ENCODE peak calls at places on chromosomes 6 and 20, in four cellular contexts. One of them, this sample, is unnamed.

GRCh38 chr6:41191569-41191968 is 9.4 kb downstream of the TREML2 start:
- DNase-seq in HL-60: peak
- DNase-seq in GM12878: no peak
- DNase-seq in K562: peak
- DNase-seq in this sample: no peak

GRCh38 chr6:121666809-121667208 is 231.4 kb downstream of the GJA1 start:
- DNase-seq in HL-60: no peak
- DNase-seq in K562: no peak
- DNase-seq in GM12878: no peak
- DNase-seq in this sample: no peak

GRCh38 chr6:68468244-68468884 is 166.7 kb upstream of the ADGRB3 start:
- DNase-seq in GM12878: no peak
- DNase-seq in K562: peak
- DNase-seq in HL-60: no peak
- DNase-seq in this sample: no peak

GRCh38 chr6:72622094-72622540 is 253 bp downstream of the KCNQ5 start:
- DNase-seq in HL-60: peak
- DNase-seq in K562: peak
- DNase-seq in GM12878: no peak
- DNase-seq in this sample: no peak

GRCh38 chr6:36753671-36754485 is 56.3 kb downstream of the RAB44 start:
- DNase-seq in HL-60: no peak
- DNase-seq in K562: no peak
- DNase-seq in GM12878: no peak
- DNase-seq in this sample: no peak

GRCh38 chr6:112357801-112358200 is 10.7 kb downstream of the RFPL4B start:
- DNase-seq in K562: no peak
- DNase-seq in HL-60: no peak
- DNase-seq in GM12878: no peak
- DNase-seq in this sample: no peak

GRCh38 chr20:61313396-61313795 is 61.3 kb downstream of the CDH4 start:
- DNase-seq in HL-60: no peak
- DNase-seq in K562: no peak
- DNase-seq in GM12878: no peak
- DNase-seq in this sample: no peak

GRCh38 chr6:3748208-3748701 is 3.3 kb downstream of the PXDC1 start:
- DNase-seq in GM12878: no peak
- DNase-seq in K562: peak
- DNase-seq in HL-60: peak
- DNase-seq in this sample: no peak

GRCh38 chr20:50041238-50041915 is 58.6 kb downstream of the SNAI1 start:
- DNase-seq in K562: no peak
- DNase-seq in GM12878: no peak
- DNase-seq in HL-60: peak
- DNase-seq in this sample: peak

GRCh38 chr20:48457261-48458002 is 370.4 kb downstream of the PREX1 start:
- DNase-seq in K562: no peak
- DNase-seq in HL-60: no peak
- DNase-seq in GM12878: no peak
- DNase-seq in this sample: no peak

GRCh38 chr20:38229376-38230252 is 30.9 kb downstream of the KIAA1755 start:
- DNase-seq in GM12878: no peak
- DNase-seq in HL-60: peak
- DNase-seq in K562: no peak
- DNase-seq in this sample: no peak

GRCh38 chr6:105651969-105652368 is 249.1 kb upstream of the PREP start:
- DNase-seq in HL-60: no peak
- DNase-seq in GM12878: no peak
- DNase-seq in K562: no peak
- DNase-seq in this sample: no peak

GRCh38 chr6:137641474-137642077 is 147.4 kb upstream of the OLIG3 start:
- DNase-seq in K562: peak
- DNase-seq in GM12878: no peak
- DNase-seq in HL-60: peak
- DNase-seq in this sample: no peak

GRCh38 chr6:66849843-66850242 is 1142.8 kb upstream of the EYS start:
- DNase-seq in K562: no peak
- DNase-seq in GM12878: no peak
- DNase-seq in HL-60: no peak
- DNase-seq in this sample: no peak

GRCh38 chr6:4736371-4736873 is 39.8 kb upstream of the CDYL start:
- DNase-seq in K562: no peak
- DNase-seq in GM12878: no peak
- DNase-seq in HL-60: no peak
- DNase-seq in this sample: no peak

GRCh38 chr6:15521516-15521915 is 141.3 kb downstream of the DTNBP1 start:
- DNase-seq in GM12878: no peak
- DNase-seq in HL-60: no peak
- DNase-seq in K562: no peak
- DNase-seq in this sample: no peak

GRCh38 chr20:34861386-34862084 is 11.1 kb downstream of the GGT7 start:
- DNase-seq in HL-60: peak
- DNase-seq in K562: peak
- DNase-seq in GM12878: no peak
- DNase-seq in this sample: no peak

GRCh38 chr20:51700809-51701285 is 67.3 kb downstream of the ATP9A start:
- DNase-seq in K562: peak
- DNase-seq in HL-60: peak
- DNase-seq in GM12878: no peak
- DNase-seq in this sample: peak

GRCh38 chr6:37313698-37314097 is 40.1 kb upstream of the RNF8 start:
- DNase-seq in HL-60: no peak
- DNase-seq in K562: no peak
- DNase-seq in GM12878: no peak
- DNase-seq in this sample: no peak

DNA sequence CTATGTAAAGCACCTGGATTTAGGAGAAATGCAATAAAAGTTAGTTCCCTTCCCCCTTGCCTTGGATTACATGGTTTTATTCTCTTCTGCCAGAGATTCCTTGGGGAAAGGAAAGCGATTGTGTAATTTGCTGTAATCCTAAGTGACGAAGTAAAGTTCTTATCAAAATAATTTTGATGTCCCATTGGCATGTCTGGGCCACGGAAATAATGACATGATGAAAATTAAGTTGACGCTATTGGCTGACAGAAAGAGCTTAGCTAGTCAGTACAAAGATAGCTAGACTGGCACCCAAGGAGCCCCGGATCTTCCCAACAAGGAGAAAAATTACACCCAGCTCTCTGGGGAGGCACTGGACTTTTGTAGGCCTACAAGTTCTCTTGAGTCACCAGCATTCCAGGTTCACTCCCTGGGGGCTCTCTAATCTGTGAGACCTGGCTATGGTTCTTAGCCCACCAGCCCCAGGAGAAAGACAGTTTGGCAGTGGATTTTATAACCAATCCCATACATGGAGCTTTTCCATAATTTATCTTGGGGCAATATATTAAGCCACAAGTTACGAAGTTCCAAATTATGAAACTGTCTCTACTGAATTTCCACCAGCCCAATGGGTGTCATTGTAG is 59.9 kb downstream of the FOXA2 start:
- DNase-seq in GM12878: no peak
- DNase-seq in HL-60: no peak
- DNase-seq in K562: no peak
- DNase-seq in this sample: no peak
- TF ChIP-seq SPI1 in GM12878: no peak
- TF ChIP-seq SPI1 in HL-60: no peak
- TF ChIP-seq SPI1 in K562: no peak
- TF ChIP-seq SPI1 in this sample: no peak

DNA sequence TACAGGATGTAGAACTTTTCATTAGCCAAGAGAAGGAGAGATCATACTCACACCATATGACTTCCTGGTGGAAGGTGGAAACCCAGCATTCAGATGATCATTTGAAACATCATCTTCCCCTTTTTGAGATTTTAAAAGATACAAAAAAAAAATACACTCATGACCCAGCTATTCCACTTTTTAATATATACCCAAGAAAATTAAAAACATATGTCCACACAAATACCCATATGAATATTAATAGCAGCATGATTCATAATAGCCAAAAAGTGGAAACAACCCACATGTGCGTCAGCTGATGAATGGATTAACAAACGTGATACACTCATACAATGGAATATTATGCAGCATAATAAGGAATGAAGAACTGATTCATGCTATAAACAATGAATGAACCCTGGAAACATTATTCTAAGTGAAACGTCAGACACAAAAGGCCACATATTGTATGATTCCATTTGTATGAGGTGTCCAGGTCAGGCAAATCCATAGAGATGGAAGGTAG is 130.0 kb upstream of the SGK1 start:
- DNase-seq in GM12878: no peak
- DNase-seq in K562: no peak
- DNase-seq in HL-60: no peak
- DNase-seq in this sample: no peak
- TF ChIP-seq SPI1 in GM12878: no peak
- TF ChIP-seq SPI1 in K562: no peak
- TF ChIP-seq SPI1 in HL-60: peak
- TF ChIP-seq SPI1 in this sample: no peak

GRCh38 chr6:169171951-169172350 is 81.7 kb downstream of the THBS2 start:
- DNase-seq in K562: no peak
- DNase-seq in HL-60: no peak
- DNase-seq in GM12878: no peak
- DNase-seq in this sample: no peak

GRCh38 chr6:169173532-169174268 is 79.9 kb downstream of the THBS2 start:
- DNase-seq in GM12878: no peak
- DNase-seq in HL-60: no peak
- DNase-seq in K562: no peak
- DNase-seq in this sample: no peak

GRCh38 chr6:169171010-169171409 is 82.6 kb downstream of the THBS2 start:
- DNase-seq in K562: no peak
- DNase-seq in GM12878: no peak
- DNase-seq in HL-60: no peak
- DNase-seq in this sample: no peak

GRCh38 chr6:169172946-169173345 is 80.7 kb downstream of the THBS2 start:
- DNase-seq in GM12878: no peak
- DNase-seq in HL-60: no peak
- DNase-seq in K562: no peak
- DNase-seq in this sample: no peak

GRCh38 chr6:169172435-169172834 is 81.2 kb downstream of the THBS2 start:
- DNase-seq in K562: no peak
- DNase-seq in HL-60: no peak
- DNase-seq in GM12878: no peak
- DNase-seq in this sample: no peak
- TF ChIP-seq SPI1 in K562: no peak
- TF ChIP-seq SPI1 in HL-60: no peak
- TF ChIP-seq SPI1 in GM12878: no peak
- TF ChIP-seq SPI1 in this sample: no peak

DNA sequence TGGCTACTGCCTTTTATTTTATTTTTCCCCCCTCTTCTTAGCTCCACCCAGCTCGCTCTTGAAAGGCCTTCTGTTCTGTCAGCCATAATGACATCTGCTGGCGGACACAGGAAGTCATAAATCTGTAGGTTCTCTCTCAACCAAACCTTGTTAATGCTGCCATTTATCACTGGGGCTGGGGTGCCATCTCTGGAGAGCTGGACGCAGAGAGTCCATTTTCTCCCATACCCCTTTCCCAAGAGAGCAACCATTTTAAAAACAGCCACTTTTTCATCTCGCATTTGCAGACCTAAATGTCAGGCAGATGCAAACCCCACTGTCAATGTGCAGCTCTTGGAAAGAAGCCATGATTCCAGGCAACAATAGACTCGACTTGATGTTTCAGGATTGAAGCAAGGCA is 13.0 kb upstream of the TSHZ2 start:
- DNase-seq in K562: peak
- DNase-seq in GM12878: no peak
- DNase-seq in HL-60: no peak
- DNase-seq in this sample: no peak
- TF ChIP-seq SPI1 in K562: no peak
- TF ChIP-seq SPI1 in GM12878: no peak
- TF ChIP-seq SPI1 in HL-60: no peak
- TF ChIP-seq SPI1 in this sample: no peak

DNA sequence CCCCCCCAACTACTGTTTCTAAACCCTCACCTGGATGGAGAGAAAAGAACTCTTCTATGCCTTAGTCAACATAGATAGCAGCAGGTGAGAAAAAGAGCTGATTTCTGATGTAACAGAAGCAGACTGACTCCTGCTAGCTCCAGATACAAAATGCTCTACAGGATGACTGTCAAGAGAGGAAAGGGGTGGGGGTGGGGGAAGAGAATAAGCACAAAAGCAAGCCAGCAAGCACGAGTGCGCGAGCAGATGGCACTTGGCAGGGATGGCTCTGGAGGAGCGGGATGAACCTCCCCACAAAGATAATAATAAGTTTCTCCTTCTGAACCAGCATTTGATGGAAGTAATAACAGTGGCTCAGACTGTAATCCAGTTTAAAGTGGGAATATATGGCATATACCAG is 45.6 kb upstream of the SPDEF start:
- DNase-seq in GM12878: no peak
- DNase-seq in K562: no peak
- DNase-seq in HL-60: no peak
- DNase-seq in this sample: no peak
- TF ChIP-seq SPI1 in GM12878: no peak
- TF ChIP-seq SPI1 in K562: no peak
- TF ChIP-seq SPI1 in HL-60: no peak
- TF ChIP-seq SPI1 in this sample: no peak

GRCh38 chr20:31909253-31910070 is 39.0 kb downstream of the TTLL9 start:
- DNase-seq in GM12878: no peak
- DNase-seq in K562: no peak
- DNase-seq in HL-60: no peak
- DNase-seq in this sample: no peak
- TF ChIP-seq SPI1 in GM12878: no peak
- TF ChIP-seq SPI1 in K562: no peak
- TF ChIP-seq SPI1 in HL-60: no peak
- TF ChIP-seq SPI1 in this sample: no peak

GRCh38 chr20:25149986-25150385 is 45.5 kb upstream of the ENTPD6 start:
- DNase-seq in HL-60: no peak
- DNase-seq in GM12878: no peak
- DNase-seq in K562: no peak
- DNase-seq in this sample: no peak

GRCh38 chr20:25146976-25147375 is 48.5 kb upstream of the ENTPD6 start:
- DNase-seq in HL-60: no peak
- DNase-seq in K562: no peak
- DNase-seq in GM12878: no peak
- DNase-seq in this sample: no peak

GRCh38 chr20:25148982-25149846 is 46.3 kb upstream of the ENTPD6 start:
- DNase-seq in K562: no peak
- DNase-seq in GM12878: no peak
- DNase-seq in HL-60: no peak
- DNase-seq in this sample: no peak

GRCh38 chr20:25147716-25148115 is 47.8 kb upstream of the ENTPD6 start:
- DNase-seq in K562: no peak
- DNase-seq in HL-60: no peak
- DNase-seq in GM12878: no peak
- DNase-seq in this sample: no peak

GRCh38 chr20:25148181-25148981 is 47.1 kb upstream of the ENTPD6 start:
- DNase-seq in GM12878: no peak
- DNase-seq in HL-60: no peak
- DNase-seq in K562: no peak
- DNase-seq in this sample: no peak
- TF ChIP-seq SPI1 in GM12878: no peak
- TF ChIP-seq SPI1 in HL-60: no peak
- TF ChIP-seq SPI1 in K562: no peak
- TF ChIP-seq SPI1 in this sample: no peak

This sample was measured in GM12891.